ENCODE peak calls at places on chromosome 1, in seven cellular contexts. Y is activated T-cell treated with anti-CD3 and anti-CD28 coated beads for 1 hour; T is activated CD4-positive, alpha-beta T cell treated with anti-CD3 and anti-CD28 coated beads for 4 hours; N is stimulated activated naive CD8-positive, alpha-beta T cell treated with anti-CD3 and anti-CD28 coated beads, Interleukin-15, amount 100 ng/mL, for 72 hours; C is effector memory CD8-positive, alpha-beta T cell; G is A549; M is fibroblast of pulmonary artery. E is an unnamed sample.

GRCh38 chr1:110187139-110187890 is 22.8 kb upstream of the KCNC4 start:
- DNase-seq in C (no peak), M (peak), N (no peak), Y (no peak), T (no peak), G (no peak), E (peak)

GRCh38 chr1:213464786-213465460 is 413.9 kb downstream of the RPS6KC1 start:
- DNase-seq in M (no peak), N (no peak), G (no peak), Y (no peak), C (no peak), T (no peak), E (no peak)

GRCh38 chr1:157968951-157969350 is 24.5 kb upstream of the KIRREL1 start:
- DNase-seq in G (peak), M (peak), Y (no peak), C (no peak), T (no peak), N (no peak), E (peak)

GRCh38 chr1:212432163-212432705 is 486 bp upstream of the NENF start:
- DNase-seq in N (no peak), T (no peak), Y (no peak), M (no peak), G (no peak), C (no peak), E (no peak)

GRCh38 chr1:19437911-19438310 is 47.4 kb downstream of the CAPZB start:
- DNase-seq in N (no peak), Y (no peak), T (no peak), C (no peak), G (no peak), M (peak), E (no peak)

GRCh38 chr1:116820362-116820761 is 66.1 kb downstream of the CD2 start:
- DNase-seq in Y (no peak), C (no peak), G (peak), N (no peak), M (peak), T (no peak), E (peak)

GRCh38 chr1:40857737-40858136 is 4.4 kb downstream of the CITED4 start:
- DNase-seq in Y (no peak), N (no peak), G (no peak), T (no peak), C (no peak), M (no peak), E (no peak)

GRCh38 chr1:117268926-117269378 is 58.2 kb upstream of the VTCN1 start:
- DNase-seq in Y (no peak), G (no peak), M (no peak), C (no peak), N (no peak), T (no peak), E (no peak)

E was measured in adipocyte.